ENCODE peak calls at places on chromosomes 11 and 22, in ten cellular contexts. One of them, this sample, is unnamed.

GRCh38 chr11:74492974-74493815 is at the start of gene LIPT2:
- DNase-seq in EL: peak; percentile 98
- DNase-seq in GM12892: peak; percentile 78
- DNase-seq in stimulated activated CD8-positive, alpha-beta memory T cell treated with anti-CD3 and anti-CD28 coated beads, Interleukin-7, amount 100 ng/mL, for 48 hours: peak; percentile 98
- DNase-seq in stimulated activated CD4-positive, alpha-beta T cell treated with anti-CD3 and anti-CD28 coated beads, Interleukin-1b, Interleukin-23, amount 100 ng/mL, for 1 hour: peak; percentile 93
- DNase-seq in AG10803: peak; percentile 96
- DNase-seq in cardiac fibroblast: peak; percentile 98
- DNase-seq in GM23248: peak; percentile 99
- DNase-seq in midbrain: peak; percentile 93
- DNase-seq in ovary: peak; percentile 96
- DNase-seq in this sample: peak; percentile 99

GRCh38 chr22:37454857-37455686 is 27.8 kb upstream of the ELFN2 start:
- DNase-seq in EL: peak; percentile 89
- DNase-seq in GM12892: no peak
- DNase-seq in stimulated activated CD8-positive, alpha-beta memory T cell treated with anti-CD3 and anti-CD28 coated beads, Interleukin-7, amount 100 ng/mL, for 48 hours: no peak
- DNase-seq in stimulated activated CD4-positive, alpha-beta T cell treated with anti-CD3 and anti-CD28 coated beads, Interleukin-1b, Interleukin-23, amount 100 ng/mL, for 1 hour: no peak
- DNase-seq in AG10803: peak; percentile 76
- DNase-seq in cardiac fibroblast: peak; percentile 89
- DNase-seq in GM23248: peak; percentile 89
- DNase-seq in midbrain: no peak
- DNase-seq in ovary: no peak
- DNase-seq in this sample: peak; percentile 83

GRCh38 chr11:89203814-89204213 is 26.1 kb downstream of the TYR start:
- DNase-seq in EL: no peak
- DNase-seq in GM12892: no peak
- DNase-seq in stimulated activated CD8-positive, alpha-beta memory T cell treated with anti-CD3 and anti-CD28 coated beads, Interleukin-7, amount 100 ng/mL, for 48 hours: no peak
- DNase-seq in stimulated activated CD4-positive, alpha-beta T cell treated with anti-CD3 and anti-CD28 coated beads, Interleukin-1b, Interleukin-23, amount 100 ng/mL, for 1 hour: no peak
- DNase-seq in AG10803: no peak
- DNase-seq in cardiac fibroblast: no peak
- DNase-seq in GM23248: no peak
- DNase-seq in midbrain: no peak
- DNase-seq in ovary: no peak
- DNase-seq in this sample: no peak

GRCh38 chr11:46677991-46678740 is 22.3 kb downstream of the ARHGAP1 start:
- DNase-seq in EL: peak; percentile 17
- DNase-seq in GM12892: no peak
- DNase-seq in stimulated activated CD8-positive, alpha-beta memory T cell treated with anti-CD3 and anti-CD28 coated beads, Interleukin-7, amount 100 ng/mL, for 48 hours: no peak
- DNase-seq in stimulated activated CD4-positive, alpha-beta T cell treated with anti-CD3 and anti-CD28 coated beads, Interleukin-1b, Interleukin-23, amount 100 ng/mL, for 1 hour: no peak
- DNase-seq in AG10803: no peak
- DNase-seq in cardiac fibroblast: no peak
- DNase-seq in GM23248: peak; percentile 49
- DNase-seq in midbrain: no peak
- DNase-seq in ovary: no peak
- DNase-seq in this sample: peak; percentile 38

GRCh38 chr11:2092956-2093412 is 46.2 kb downstream of the IGF2 start:
- DNase-seq in EL: peak; percentile 47
- DNase-seq in GM12892: no peak
- DNase-seq in stimulated activated CD8-positive, alpha-beta memory T cell treated with anti-CD3 and anti-CD28 coated beads, Interleukin-7, amount 100 ng/mL, for 48 hours: peak; percentile 29
- DNase-seq in stimulated activated CD4-positive, alpha-beta T cell treated with anti-CD3 and anti-CD28 coated beads, Interleukin-1b, Interleukin-23, amount 100 ng/mL, for 1 hour: peak; percentile 47
- DNase-seq in AG10803: peak; percentile 79
- DNase-seq in cardiac fibroblast: peak; percentile 65
- DNase-seq in GM23248: peak; percentile 77
- DNase-seq in midbrain: peak; percentile 32
- DNase-seq in ovary: no peak
- DNase-seq in this sample: no peak

GRCh38 chr22:42156121-42156520 is 25.5 kb upstream of the CYP2D6 start:
- DNase-seq in EL: no peak
- DNase-seq in GM12892: no peak
- DNase-seq in stimulated activated CD8-positive, alpha-beta memory T cell treated with anti-CD3 and anti-CD28 coated beads, Interleukin-7, amount 100 ng/mL, for 48 hours: no peak
- DNase-seq in stimulated activated CD4-positive, alpha-beta T cell treated with anti-CD3 and anti-CD28 coated beads, Interleukin-1b, Interleukin-23, amount 100 ng/mL, for 1 hour: no peak
- DNase-seq in AG10803: no peak
- DNase-seq in cardiac fibroblast: no peak
- DNase-seq in GM23248: no peak
- DNase-seq in midbrain: no peak
- DNase-seq in ovary: no peak
- DNase-seq in this sample: no peak

GRCh38 chr22:24592144-24592845 is 578 bp downstream of the LRRC75B start:
- DNase-seq in EL: peak; percentile 20
- DNase-seq in GM12892: peak; percentile 40
- DNase-seq in stimulated activated CD8-positive, alpha-beta memory T cell treated with anti-CD3 and anti-CD28 coated beads, Interleukin-7, amount 100 ng/mL, for 48 hours: no peak
- DNase-seq in stimulated activated CD4-positive, alpha-beta T cell treated with anti-CD3 and anti-CD28 coated beads, Interleukin-1b, Interleukin-23, amount 100 ng/mL, for 1 hour: no peak
- DNase-seq in AG10803: peak; percentile 30
- DNase-seq in cardiac fibroblast: no peak
- DNase-seq in GM23248: peak; percentile 49
- DNase-seq in midbrain: no peak
- DNase-seq in ovary: peak; percentile 36
- DNase-seq in this sample: peak; percentile 12

GRCh38 chr11:124429599-124429998 is 4.9 kb upstream of the OR8B4 start:
- DNase-seq in EL: no peak
- DNase-seq in GM12892: no peak
- DNase-seq in stimulated activated CD8-positive, alpha-beta memory T cell treated with anti-CD3 and anti-CD28 coated beads, Interleukin-7, amount 100 ng/mL, for 48 hours: no peak
- DNase-seq in stimulated activated CD4-positive, alpha-beta T cell treated with anti-CD3 and anti-CD28 coated beads, Interleukin-1b, Interleukin-23, amount 100 ng/mL, for 1 hour: no peak
- DNase-seq in AG10803: no peak
- DNase-seq in cardiac fibroblast: no peak
- DNase-seq in GM23248: no peak
- DNase-seq in midbrain: no peak
- DNase-seq in ovary: no peak
- DNase-seq in this sample: no peak

GRCh38 chr11:3865388-3866193 is 10.1 kb downstream of the STIM1 start:
- DNase-seq in EL: peak; percentile 80
- DNase-seq in GM12892: no peak
- DNase-seq in stimulated activated CD8-positive, alpha-beta memory T cell treated with anti-CD3 and anti-CD28 coated beads, Interleukin-7, amount 100 ng/mL, for 48 hours: no peak
- DNase-seq in stimulated activated CD4-positive, alpha-beta T cell treated with anti-CD3 and anti-CD28 coated beads, Interleukin-1b, Interleukin-23, amount 100 ng/mL, for 1 hour: no peak
- DNase-seq in AG10803: peak; percentile 76
- DNase-seq in cardiac fibroblast: peak; percentile 78
- DNase-seq in GM23248: peak; percentile 84
- DNase-seq in midbrain: no peak
- DNase-seq in ovary: no peak
- DNase-seq in this sample: peak; percentile 35

GRCh38 chr11:67306769-67307544 is 3.6 kb downstream of the SSH3 start:
- DNase-seq in EL: no peak
- DNase-seq in GM12892: no peak
- DNase-seq in stimulated activated CD8-positive, alpha-beta memory T cell treated with anti-CD3 and anti-CD28 coated beads, Interleukin-7, amount 100 ng/mL, for 48 hours: no peak
- DNase-seq in stimulated activated CD4-positive, alpha-beta T cell treated with anti-CD3 and anti-CD28 coated beads, Interleukin-1b, Interleukin-23, amount 100 ng/mL, for 1 hour: no peak
- DNase-seq in AG10803: no peak
- DNase-seq in cardiac fibroblast: no peak
- DNase-seq in GM23248: no peak
- DNase-seq in midbrain: no peak
- DNase-seq in ovary: no peak
- DNase-seq in this sample: no peak

GRCh38 chr11:28524098-28524497 is 415.9 kb downstream of the METTL15 start:
- DNase-seq in EL: peak; percentile 55
- DNase-seq in GM12892: no peak
- DNase-seq in stimulated activated CD8-positive, alpha-beta memory T cell treated with anti-CD3 and anti-CD28 coated beads, Interleukin-7, amount 100 ng/mL, for 48 hours: no peak
- DNase-seq in stimulated activated CD4-positive, alpha-beta T cell treated with anti-CD3 and anti-CD28 coated beads, Interleukin-1b, Interleukin-23, amount 100 ng/mL, for 1 hour: no peak
- DNase-seq in AG10803: no peak
- DNase-seq in cardiac fibroblast: no peak
- DNase-seq in GM23248: peak; percentile 3
- DNase-seq in midbrain: no peak
- DNase-seq in ovary: no peak
- DNase-seq in this sample: no peak

GRCh38 chr11:121591405-121592033 is 138.8 kb upstream of the SORL1-AS1 start:
- DNase-seq in EL: peak; percentile 77
- DNase-seq in GM12892: no peak
- DNase-seq in stimulated activated CD8-positive, alpha-beta memory T cell treated with anti-CD3 and anti-CD28 coated beads, Interleukin-7, amount 100 ng/mL, for 48 hours: peak; percentile 33
- DNase-seq in stimulated activated CD4-positive, alpha-beta T cell treated with anti-CD3 and anti-CD28 coated beads, Interleukin-1b, Interleukin-23, amount 100 ng/mL, for 1 hour: peak; percentile 26
- DNase-seq in AG10803: peak; percentile 77
- DNase-seq in cardiac fibroblast: peak; percentile 86
- DNase-seq in GM23248: peak; percentile 84
- DNase-seq in midbrain: peak; percentile 83
- DNase-seq in ovary: peak; percentile 60
- DNase-seq in this sample: peak; percentile 90

GRCh38 chr22:36673821-36674220 is 29.7 kb downstream of the CACNG2 start:
- DNase-seq in EL: no peak
- DNase-seq in GM12892: no peak
- DNase-seq in stimulated activated CD8-positive, alpha-beta memory T cell treated with anti-CD3 and anti-CD28 coated beads, Interleukin-7, amount 100 ng/mL, for 48 hours: no peak
- DNase-seq in stimulated activated CD4-positive, alpha-beta T cell treated with anti-CD3 and anti-CD28 coated beads, Interleukin-1b, Interleukin-23, amount 100 ng/mL, for 1 hour: no peak
- DNase-seq in AG10803: no peak
- DNase-seq in cardiac fibroblast: no peak
- DNase-seq in GM23248: no peak
- DNase-seq in midbrain: no peak
- DNase-seq in ovary: no peak
- DNase-seq in this sample: no peak

GRCh38 chr11:103618532-103618931 is 417.9 kb upstream of the DDI1 start:
- DNase-seq in EL: peak; percentile 71
- DNase-seq in GM12892: no peak
- DNase-seq in stimulated activated CD8-positive, alpha-beta memory T cell treated with anti-CD3 and anti-CD28 coated beads, Interleukin-7, amount 100 ng/mL, for 48 hours: no peak
- DNase-seq in stimulated activated CD4-positive, alpha-beta T cell treated with anti-CD3 and anti-CD28 coated beads, Interleukin-1b, Interleukin-23, amount 100 ng/mL, for 1 hour: no peak
- DNase-seq in AG10803: peak; percentile 86
- DNase-seq in cardiac fibroblast: peak; percentile 60
- DNase-seq in GM23248: peak; percentile 85
- DNase-seq in midbrain: no peak
- DNase-seq in ovary: no peak
- DNase-seq in this sample: peak; percentile 80

GRCh38 chr11:94775576-94776327 is 7.6 kb downstream of the AMOTL1 start:
- DNase-seq in EL: no peak
- DNase-seq in GM12892: no peak
- DNase-seq in stimulated activated CD8-positive, alpha-beta memory T cell treated with anti-CD3 and anti-CD28 coated beads, Interleukin-7, amount 100 ng/mL, for 48 hours: no peak
- DNase-seq in stimulated activated CD4-positive, alpha-beta T cell treated with anti-CD3 and anti-CD28 coated beads, Interleukin-1b, Interleukin-23, amount 100 ng/mL, for 1 hour: no peak
- DNase-seq in AG10803: no peak
- DNase-seq in cardiac fibroblast: no peak
- DNase-seq in GM23248: no peak
- DNase-seq in midbrain: no peak
- DNase-seq in ovary: no peak
- DNase-seq in this sample: no peak

GRCh38 chr11:96317576-96317975 is 25.4 kb downstream of the MAML2 start:
- DNase-seq in EL: no peak
- DNase-seq in GM12892: no peak
- DNase-seq in stimulated activated CD8-positive, alpha-beta memory T cell treated with anti-CD3 and anti-CD28 coated beads, Interleukin-7, amount 100 ng/mL, for 48 hours: no peak
- DNase-seq in stimulated activated CD4-positive, alpha-beta T cell treated with anti-CD3 and anti-CD28 coated beads, Interleukin-1b, Interleukin-23, amount 100 ng/mL, for 1 hour: no peak
- DNase-seq in AG10803: no peak
- DNase-seq in cardiac fibroblast: no peak
- DNase-seq in GM23248: no peak
- DNase-seq in midbrain: peak; percentile 8
- DNase-seq in ovary: no peak
- DNase-seq in this sample: no peak

GRCh38 chr11:224424-224823 is 11.7 kb downstream of the SIRT3 start:
- DNase-seq in EL: no peak
- DNase-seq in GM12892: no peak
- DNase-seq in stimulated activated CD8-positive, alpha-beta memory T cell treated with anti-CD3 and anti-CD28 coated beads, Interleukin-7, amount 100 ng/mL, for 48 hours: no peak
- DNase-seq in stimulated activated CD4-positive, alpha-beta T cell treated with anti-CD3 and anti-CD28 coated beads, Interleukin-1b, Interleukin-23, amount 100 ng/mL, for 1 hour: no peak
- DNase-seq in AG10803: no peak
- DNase-seq in cardiac fibroblast: no peak
- DNase-seq in GM23248: no peak
- DNase-seq in midbrain: no peak
- DNase-seq in ovary: no peak
- DNase-seq in this sample: no peak

GRCh38 chr11:45556851-45557707 is 108.3 kb downstream of the CHST1 start:
- DNase-seq in EL: peak; percentile 40
- DNase-seq in GM12892: no peak
- DNase-seq in stimulated activated CD8-positive, alpha-beta memory T cell treated with anti-CD3 and anti-CD28 coated beads, Interleukin-7, amount 100 ng/mL, for 48 hours: no peak
- DNase-seq in stimulated activated CD4-positive, alpha-beta T cell treated with anti-CD3 and anti-CD28 coated beads, Interleukin-1b, Interleukin-23, amount 100 ng/mL, for 1 hour: no peak
- DNase-seq in AG10803: no peak
- DNase-seq in cardiac fibroblast: peak; percentile 92
- DNase-seq in GM23248: peak; percentile 5
- DNase-seq in midbrain: no peak
- DNase-seq in ovary: no peak
- DNase-seq in this sample: peak; percentile 36

GRCh38 chr11:64227405-64227956 is 1.4 kb downstream of the NUDT22 start:
- DNase-seq in EL: no peak
- DNase-seq in GM12892: no peak
- DNase-seq in stimulated activated CD8-positive, alpha-beta memory T cell treated with anti-CD3 and anti-CD28 coated beads, Interleukin-7, amount 100 ng/mL, for 48 hours: no peak
- DNase-seq in stimulated activated CD4-positive, alpha-beta T cell treated with anti-CD3 and anti-CD28 coated beads, Interleukin-1b, Interleukin-23, amount 100 ng/mL, for 1 hour: no peak
- DNase-seq in AG10803: no peak
- DNase-seq in cardiac fibroblast: peak; percentile 51
- DNase-seq in GM23248: no peak
- DNase-seq in midbrain: no peak
- DNase-seq in ovary: no peak
- DNase-seq in this sample: no peak

GRCh38 chr22:44574057-44574456 is 76.0 kb upstream of the RTL6 start:
- DNase-seq in EL: peak; percentile 69
- DNase-seq in GM12892: no peak
- DNase-seq in stimulated activated CD8-positive, alpha-beta memory T cell treated with anti-CD3 and anti-CD28 coated beads, Interleukin-7, amount 100 ng/mL, for 48 hours: no peak
- DNase-seq in stimulated activated CD4-positive, alpha-beta T cell treated with anti-CD3 and anti-CD28 coated beads, Interleukin-1b, Interleukin-23, amount 100 ng/mL, for 1 hour: no peak
- DNase-seq in AG10803: peak; percentile 88
- DNase-seq in cardiac fibroblast: peak; percentile 91
- DNase-seq in GM23248: peak; percentile 94
- DNase-seq in midbrain: no peak
- DNase-seq in ovary: peak; percentile 24
- DNase-seq in this sample: peak; percentile 71

GRCh38 chr11:120719348-120719747 is 207.8 kb downstream of the GRIK4 start:
- DNase-seq in EL: no peak
- DNase-seq in GM12892: no peak
- DNase-seq in stimulated activated CD8-positive, alpha-beta memory T cell treated with anti-CD3 and anti-CD28 coated beads, Interleukin-7, amount 100 ng/mL, for 48 hours: no peak
- DNase-seq in stimulated activated CD4-positive, alpha-beta T cell treated with anti-CD3 and anti-CD28 coated beads, Interleukin-1b, Interleukin-23, amount 100 ng/mL, for 1 hour: no peak
- DNase-seq in AG10803: no peak
- DNase-seq in cardiac fibroblast: no peak
- DNase-seq in GM23248: peak; percentile 40
- DNase-seq in midbrain: no peak
- DNase-seq in ovary: no peak
- DNase-seq in this sample: no peak

GRCh38 chr22:38109391-38110000 is 988 bp downstream of the BAIAP2L2 start:
- DNase-seq in EL: no peak
- DNase-seq in GM12892: no peak
- DNase-seq in stimulated activated CD8-positive, alpha-beta memory T cell treated with anti-CD3 and anti-CD28 coated beads, Interleukin-7, amount 100 ng/mL, for 48 hours: no peak
- DNase-seq in stimulated activated CD4-positive, alpha-beta T cell treated with anti-CD3 and anti-CD28 coated beads, Interleukin-1b, Interleukin-23, amount 100 ng/mL, for 1 hour: no peak
- DNase-seq in AG10803: no peak
- DNase-seq in cardiac fibroblast: no peak
- DNase-seq in GM23248: no peak
- DNase-seq in midbrain: no peak
- DNase-seq in ovary: no peak
- DNase-seq in this sample: peak; percentile 18

GRCh38 chr11:68528630-68529029 is 68.1 kb downstream of the PPP6R3 start:
- DNase-seq in EL: no peak
- DNase-seq in GM12892: no peak
- DNase-seq in stimulated activated CD8-positive, alpha-beta memory T cell treated with anti-CD3 and anti-CD28 coated beads, Interleukin-7, amount 100 ng/mL, for 48 hours: no peak
- DNase-seq in stimulated activated CD4-positive, alpha-beta T cell treated with anti-CD3 and anti-CD28 coated beads, Interleukin-1b, Interleukin-23, amount 100 ng/mL, for 1 hour: no peak
- DNase-seq in AG10803: no peak
- DNase-seq in cardiac fibroblast: peak; percentile 39
- DNase-seq in GM23248: no peak
- DNase-seq in midbrain: no peak
- DNase-seq in ovary: no peak
- DNase-seq in this sample: no peak

GRCh38 chr11:122398167-122398566 is 257.4 kb upstream of the UBASH3B start:
- DNase-seq in EL: no peak
- DNase-seq in GM12892: no peak
- DNase-seq in stimulated activated CD8-positive, alpha-beta memory T cell treated with anti-CD3 and anti-CD28 coated beads, Interleukin-7, amount 100 ng/mL, for 48 hours: no peak
- DNase-seq in stimulated activated CD4-positive, alpha-beta T cell treated with anti-CD3 and anti-CD28 coated beads, Interleukin-1b, Interleukin-23, amount 100 ng/mL, for 1 hour: no peak
- DNase-seq in AG10803: peak; percentile 53
- DNase-seq in cardiac fibroblast: peak; percentile 8
- DNase-seq in GM23248: peak; percentile 49
- DNase-seq in midbrain: no peak
- DNase-seq in ovary: no peak
- DNase-seq in this sample: no peak

GRCh38 chr22:29080061-29080975 is 7.5 kb downstream of the KREMEN1 start:
- DNase-seq in EL: peak; percentile 55
- DNase-seq in GM12892: no peak
- DNase-seq in stimulated activated CD8-positive, alpha-beta memory T cell treated with anti-CD3 and anti-CD28 coated beads, Interleukin-7, amount 100 ng/mL, for 48 hours: no peak
- DNase-seq in stimulated activated CD4-positive, alpha-beta T cell treated with anti-CD3 and anti-CD28 coated beads, Interleukin-1b, Interleukin-23, amount 100 ng/mL, for 1 hour: no peak
- DNase-seq in AG10803: peak; percentile 45
- DNase-seq in cardiac fibroblast: peak; percentile 19
- DNase-seq in GM23248: peak; percentile 43
- DNase-seq in midbrain: no peak
- DNase-seq in ovary: no peak
- DNase-seq in this sample: no peak

GRCh38 chr22:45688606-45689080 is 17.0 kb downstream of the ATXN10 start:
- DNase-seq in EL: peak; percentile 98
- DNase-seq in GM12892: no peak
- DNase-seq in stimulated activated CD8-positive, alpha-beta memory T cell treated with anti-CD3 and anti-CD28 coated beads, Interleukin-7, amount 100 ng/mL, for 48 hours: no peak
- DNase-seq in stimulated activated CD4-positive, alpha-beta T cell treated with anti-CD3 and anti-CD28 coated beads, Interleukin-1b, Interleukin-23, amount 100 ng/mL, for 1 hour: no peak
- DNase-seq in AG10803: peak; percentile 92
- DNase-seq in cardiac fibroblast: peak; percentile 90
- DNase-seq in GM23248: peak; percentile 88
- DNase-seq in midbrain: no peak
- DNase-seq in ovary: no peak
- DNase-seq in this sample: peak; percentile 80

GRCh38 chr11:64276653-64277431 is 7.6 kb downstream of the BAD start:
- DNase-seq in EL: peak; percentile 94
- DNase-seq in GM12892: no peak
- DNase-seq in stimulated activated CD8-positive, alpha-beta memory T cell treated with anti-CD3 and anti-CD28 coated beads, Interleukin-7, amount 100 ng/mL, for 48 hours: no peak
- DNase-seq in stimulated activated CD4-positive, alpha-beta T cell treated with anti-CD3 and anti-CD28 coated beads, Interleukin-1b, Interleukin-23, amount 100 ng/mL, for 1 hour: no peak
- DNase-seq in AG10803: peak; percentile 80
- DNase-seq in cardiac fibroblast: no peak
- DNase-seq in GM23248: peak; percentile 92
- DNase-seq in midbrain: no peak
- DNase-seq in ovary: no peak
- DNase-seq in this sample: no peak

GRCh38 chr11:28366549-28367341 is 258.6 kb downstream of the METTL15 start:
- DNase-seq in EL: peak; percentile 20
- DNase-seq in GM12892: no peak
- DNase-seq in stimulated activated CD8-positive, alpha-beta memory T cell treated with anti-CD3 and anti-CD28 coated beads, Interleukin-7, amount 100 ng/mL, for 48 hours: no peak
- DNase-seq in stimulated activated CD4-positive, alpha-beta T cell treated with anti-CD3 and anti-CD28 coated beads, Interleukin-1b, Interleukin-23, amount 100 ng/mL, for 1 hour: no peak
- DNase-seq in AG10803: peak; percentile 65
- DNase-seq in cardiac fibroblast: peak; percentile 92
- DNase-seq in GM23248: no peak
- DNase-seq in midbrain: no peak
- DNase-seq in ovary: no peak
- DNase-seq in this sample: peak; percentile 9